ENCODE peak calls at places on chromosomes 2 and 18, in six cellular contexts. Z, I, T, L, E and R are unnamed samples.

GRCh38 chr2:3536682-3537632 is 17.6 kb upstream of the ADI1 start:
- DNase-seq in Z (peak; percentile 79), I (peak; percentile 82), T (no peak), L (peak; percentile 51), E (peak; percentile 72), R (peak; percentile 30)

GRCh38 chr18:374735-375168 is 106.9 kb upstream of the THOC1 start:
- DNase-seq in Z (no peak), I (no peak), T (no peak), L (peak; percentile 20), E (no peak), R (no peak)

GRCh38 chr2:28544915-28545589 is 49.2 kb downstream of the PLB1 start:
- DNase-seq in Z (no peak), I (peak; percentile 85), T (no peak), L (no peak), E (no peak), R (peak; percentile 32)

GRCh38 chr2:105261061-105261460 is 19.5 kb downstream of the GPR45 start:
- DNase-seq in Z (peak; percentile 17), I (no peak), T (no peak), L (no peak), E (peak; percentile 11), R (no peak)

GRCh38 chr2:25618676-25619075 is 54.7 kb downstream of the DTNB start:
- DNase-seq in Z (no peak), I (peak; percentile 84), T (no peak), L (peak; percentile 97), E (peak; percentile 73), R (no peak)

GRCh38 chr2:218897394-218898108 is 16.9 kb downstream of the WNT10A start:
- DNase-seq in Z (no peak), I (no peak), T (no peak), L (no peak), E (no peak), R (no peak)

GRCh38 chr2:42812899-42813479 is 20.6 kb upstream of the HAAO start:
- DNase-seq in Z (no peak), I (peak; percentile 59), T (no peak), L (peak; percentile 56), E (peak; percentile 69), R (peak; percentile 42)

GRCh38 chr2:117500721-117501120 is 313.8 kb upstream of the DDX18 start:
- DNase-seq in Z (no peak), I (no peak), T (no peak), L (no peak), E (no peak), R (no peak)

GRCh38 chr2:215825709-215826108 is 187.6 kb downstream of the MREG start:
- DNase-seq in Z (no peak), I (no peak), T (no peak), L (no peak), E (no peak), R (no peak)

GRCh38 chr18:21134895-21135294 is 23.3 kb upstream of the ROCK1 start:
- DNase-seq in Z (no peak), I (no peak), T (no peak), L (peak; percentile 50), E (peak; percentile 7), R (peak; percentile 58)

GRCh38 chr18:31631526-31631925 is 39.8 kb downstream of the TTR start:
- DNase-seq in Z (no peak), I (no peak), T (no peak), L (peak; percentile 67), E (no peak), R (no peak)

GRCh38 chr18:34787931-34788532 is 77.9 kb downstream of the DTNA start:
- DNase-seq in Z (peak; percentile 57), I (peak; percentile 60), T (peak; percentile 11), L (peak; percentile 80), E (peak; percentile 56), R (peak; percentile 64)

GRCh38 chr2:89841476-89841840 is 1150.0 kb downstream of the RPIA start:
- DNase-seq in Z (no peak), I (no peak), T (no peak), L (no peak), E (no peak), R (no peak)

GRCh38 chr2:44649426-44649825 is 287.7 kb downstream of the CAMKMT start:
- DNase-seq in Z (no peak), I (no peak), T (no peak), L (no peak), E (no peak), R (no peak)

GRCh38 chr2:128465246-128466170 is 146.8 kb upstream of the HS6ST1 start:
- DNase-seq in Z (no peak), I (no peak), T (no peak), L (no peak), E (no peak), R (no peak)

GRCh38 chr2:144382848-144383247 is 137.1 kb downstream of the ZEB2 start:
- DNase-seq in Z (no peak), I (no peak), T (peak; percentile 80), L (no peak), E (no peak), R (peak; percentile 99)

GRCh38 chr18:48514786-48515185 is 24.0 kb upstream of the CTIF start:
- DNase-seq in Z (no peak), I (no peak), T (no peak), L (no peak), E (no peak), R (no peak)

GRCh38 chr2:237414056-237414661 is at the start of gene COL6A3:
- DNase-seq in Z (no peak), I (no peak), T (no peak), L (no peak), E (no peak), R (no peak)

GRCh38 chr2:231684314-231685223 is 23.8 kb upstream of the PTMA start:
- DNase-seq in Z (no peak), I (no peak), T (no peak), L (no peak), E (no peak), R (no peak)

GRCh38 chr18:49527631-49528327 is 34.1 kb upstream of the LIPG start:
- DNase-seq in Z (no peak), I (no peak), T (no peak), L (no peak), E (no peak), R (no peak)

GRCh38 chr18:49524951-49525350 is 36.9 kb upstream of the LIPG start:
- DNase-seq in Z (no peak), I (no peak), T (no peak), L (no peak), E (no peak), R (no peak)

GRCh38 chr18:49521251-49521650 is 34.2 kb upstream of the C18orf32 start:
- DNase-seq in Z (no peak), I (no peak), T (no peak), L (no peak), E (no peak), R (no peak)

GRCh38 chr18:49525981-49526380 is 35.9 kb upstream of the LIPG start:
- DNase-seq in Z (no peak), I (no peak), T (no peak), L (no peak), E (no peak), R (no peak)

GRCh38 chr18:49524349-49524748 is 37.3 kb upstream of the C18orf32 start:
- DNase-seq in Z (peak; percentile 58), I (no peak), T (no peak), L (peak; percentile 5), E (no peak), R (no peak)
- TF ChIP-seq MAX in Z (no peak), I (no peak), T (no peak), L (no peak), E (no peak), R (no peak)

GRCh38 chr2:16641509-16641908 is 24.1 kb downstream of the CYRIA start:
- DNase-seq in Z (no peak), I (no peak), T (no peak), L (no peak), E (no peak), R (no peak)

GRCh38 chr2:16645771-16646559 is 19.7 kb downstream of the CYRIA start:
- DNase-seq in Z (no peak), I (no peak), T (no peak), L (no peak), E (no peak), R (no peak)

GRCh38 chr2:16645088-16645487 is 20.5 kb downstream of the CYRIA start:
- DNase-seq in Z (no peak), I (no peak), T (no peak), L (no peak), E (no peak), R (no peak)

GRCh38 chr2:16643099-16643498 is 22.5 kb downstream of the CYRIA start:
- DNase-seq in Z (no peak), I (no peak), T (no peak), L (peak; percentile 85), E (no peak), R (no peak)

GRCh38 chr2:16644204-16644925 is 21.3 kb downstream of the CYRIA start:
- DNase-seq in Z (no peak), I (no peak), T (no peak), L (no peak), E (no peak), R (no peak)
- TF ChIP-seq MYC in Z (no peak), I (no peak), T (no peak), L (no peak), E (no peak), R (no peak)

GRCh38 chr18:76453057-76453561 is 41.9 kb downstream of the ZNF516 start:
- DNase-seq in Z (no peak), I (no peak), T (no peak), L (no peak), E (no peak), R (no peak)

GRCh38 chr18:76450912-76451421 is 44.1 kb downstream of the ZNF516 start:
- DNase-seq in Z (no peak), I (no peak), T (peak; percentile 37), L (peak; percentile 72), E (no peak), R (peak; percentile 47)

GRCh38 chr18:76450452-76450851 is 44.6 kb downstream of the ZNF516 start:
- DNase-seq in Z (no peak), I (no peak), T (no peak), L (no peak), E (no peak), R (no peak)

GRCh38 chr18:76451475-76452331 is 43.3 kb downstream of the ZNF516 start:
- DNase-seq in Z (no peak), I (no peak), T (no peak), L (peak; percentile 48), E (no peak), R (no peak)

DNA sequence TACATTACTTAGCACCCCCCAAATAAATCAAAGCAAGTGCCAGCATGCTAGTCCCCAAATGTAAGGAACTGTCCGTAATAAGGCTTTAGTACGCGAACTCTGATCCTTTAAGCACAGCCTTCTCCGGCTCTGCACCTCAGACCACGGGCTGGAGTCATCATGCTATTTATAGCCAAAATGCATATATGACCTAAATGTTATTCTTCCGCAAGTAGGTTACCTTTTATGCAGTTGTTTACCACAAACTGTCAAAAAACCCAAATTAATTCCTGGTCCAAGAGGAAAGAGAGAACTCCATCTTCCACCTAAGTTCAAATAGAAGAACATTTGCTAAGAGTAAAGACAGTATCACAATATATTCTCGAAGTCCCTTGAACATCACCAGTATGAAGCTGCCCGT is 42.7 kb downstream of the ZNF516 start:
- DNase-seq in Z (no peak), I (no peak), T (no peak), L (no peak), E (no peak), R (peak; percentile 56)
- TF ChIP-seq POLR2A in Z (no peak), I (no peak), T (no peak), L (no peak), E (no peak), R (no peak)

GRCh38 chr2:1272835-1273234 is 140.4 kb upstream of the TPO start:
- DNase-seq in Z (no peak), I (no peak), T (no peak), L (no peak), E (no peak), R (no peak)
- TF ChIP-seq MAX in Z (no peak), I (no peak), T (no peak), L (no peak), E (no peak), R (no peak)